ENCODE peak calls at places on chromosomes 16 and 17, in six cellular contexts. B, N, Y, E, V and F are unnamed samples.
A peak's percentile ranks its signal among the peaks of the same experiment; 100 is the strongest.

GRCh38 chr16:48681520-48681919 is 71.5 kb upstream of the N4BP1 start:
- DNase-seq in B (no peak), N (no peak), V (no peak), Y (no peak), E (no peak), F (no peak)

GRCh38 chr17:73007447-73007846 is 85.0 kb downstream of the SLC39A11 start:
- DNase-seq in V (no peak), E (no peak), N (no peak), Y (no peak), B (peak; percentile 7), F (no peak)

GRCh38 chr17:57113656-57114055 is 28.6 kb downstream of the AKAP1 start:
- DNase-seq in V (no peak), E (no peak), B (no peak), Y (no peak), N (no peak), F (no peak)

GRCh38 chr17:73192219-73192893 is 499 bp upstream of the COG1 start:
- DNase-seq in N (peak; percentile 86), E (peak; percentile 68), B (peak; percentile 93), Y (peak; percentile 76), V (peak; percentile 77), F (peak; percentile 91)

GRCh38 chr17:59616253-59616920 is 3.3 kb upstream of the CLTC start:
- DNase-seq in E (no peak), B (no peak), V (no peak), Y (no peak), N (no peak), F (no peak)

GRCh38 chr16:87132361-87133014 is 184.7 kb downstream of the C16orf95 start:
- DNase-seq in N (peak; percentile 51), B (peak; percentile 81), Y (no peak), V (peak; percentile 49), E (no peak), F (peak; percentile 88)

GRCh38 chr16:10729649-10730048 is 14.0 kb upstream of the NUBP1 start:
- DNase-seq in Y (peak; percentile 35), V (peak; percentile 89), N (no peak), B (peak; percentile 67), E (no peak), F (peak; percentile 16)

GRCh38 chr16:47664653-47665325 is 203.7 kb downstream of the PHKB start:
- DNase-seq in E (no peak), V (peak; percentile 50), B (no peak), N (peak; percentile 23), Y (no peak), F (no peak)

GRCh38 chr17:57121308-57122042 is 36.4 kb downstream of the AKAP1 start:
- DNase-seq in N (peak; percentile 70), E (no peak), Y (peak; percentile 81), V (peak; percentile 63), B (peak; percentile 66), F (peak; percentile 74)

GRCh38 chr17:73710095-73710592 is 65.9 kb upstream of the SDK2 start:
- DNase-seq in Y (peak; percentile 90), B (peak; percentile 52), E (peak; percentile 38), V (peak; percentile 76), N (peak; percentile 81), F (peak; percentile 83)

GRCh38 chr17:82092094-82092586 is 5.9 kb downstream of the FASN start:
- DNase-seq in Y (no peak), V (no peak), B (no peak), E (no peak), N (no peak), F (no peak)

GRCh38 chr16:12078405-12079245 is 102.1 kb downstream of the SNX29 start:
- DNase-seq in E (no peak), N (no peak), V (no peak), B (no peak), Y (no peak), F (no peak)

GRCh38 chr17:80146121-80147034 is 550 bp downstream of the EIF4A3 start:
- DNase-seq in Y (peak; percentile 59), N (no peak), B (peak; percentile 56), V (peak; percentile 20), E (peak; percentile 43), F (peak; percentile 75)

GRCh38 chr17:28948873-28949184 is 2.5 kb downstream of the PHF12 start:
- DNase-seq in Y (peak; percentile 73), V (no peak), B (no peak), N (no peak), E (no peak), F (peak; percentile 86)

GRCh38 chr16:76780556-76780955 is 410.4 kb upstream of the MON1B start:
- DNase-seq in N (no peak), V (peak; percentile 85), B (no peak), E (no peak), Y (no peak), F (no peak)

GRCh38 chr17:63817736-63818385 is 9.4 kb upstream of the PSMC5 start:
- DNase-seq in N (no peak), B (no peak), Y (no peak), E (no peak), V (no peak), F (no peak)

GRCh38 chr17:19904924-19905323 is 37.2 kb upstream of the ULK2 start:
- DNase-seq in V (no peak), Y (no peak), B (no peak), E (no peak), N (no peak), F (no peak)

GRCh38 chr16:55488306-55488705 is 9.3 kb downstream of the MMP2 start:
- DNase-seq in V (no peak), B (peak; percentile 72), E (no peak), N (no peak), Y (no peak), F (no peak)

GRCh38 chr16:72189865-72190371 is 18.0 kb upstream of the PMFBP1 start:
- DNase-seq in Y (no peak), V (peak; percentile 27), B (peak; percentile 65), E (no peak), N (peak; percentile 27), F (no peak)

GRCh38 chr17:64230551-64231408 is 32.3 kb downstream of the TEX2 start:
- DNase-seq in E (no peak), B (peak; percentile 97), N (peak; percentile 51), V (peak; percentile 97), Y (no peak), F (no peak)

GRCh38 chr17:59845595-59846390 is 47.0 kb downstream of the TUBD1 start:
- DNase-seq in N (peak; percentile 72), B (peak; percentile 86), V (peak; percentile 99), Y (peak; percentile 54), E (peak; percentile 85), F (no peak)

GRCh38 chr17:69581061-69581955 is 166.8 kb downstream of the MAP2K6 start:
- DNase-seq in V (no peak), Y (peak; percentile 20), B (no peak), N (no peak), E (peak; percentile 83), F (no peak)

DNA sequence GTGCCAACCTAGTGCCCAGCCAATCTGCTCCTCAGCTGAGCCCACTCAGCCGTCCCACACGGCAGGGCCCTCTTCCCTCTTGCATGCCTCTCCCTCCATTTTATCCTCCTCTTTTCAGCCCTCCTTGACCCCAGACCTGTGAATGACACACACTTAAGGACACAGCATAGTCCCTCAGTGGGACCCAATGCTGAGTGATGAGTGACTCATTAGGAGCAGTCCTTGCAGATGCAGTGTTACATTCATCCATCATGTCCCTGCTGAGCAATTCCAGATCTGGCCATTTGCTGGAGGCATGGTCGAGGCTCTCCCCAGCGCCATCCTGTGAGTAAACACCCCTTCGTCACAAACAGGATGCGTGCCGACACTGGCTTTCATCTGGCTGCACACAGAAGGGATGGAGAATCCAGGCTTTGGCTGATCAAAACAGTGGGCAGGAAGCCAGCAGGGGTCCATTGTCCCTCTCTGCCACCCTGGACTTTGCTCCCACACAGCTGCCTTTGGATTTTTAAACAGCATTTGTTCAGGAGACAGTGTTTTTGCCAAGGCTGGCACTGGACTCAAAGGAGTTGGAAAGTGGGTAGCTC is 122.6 kb downstream of the AXIN2 start:
- DNase-seq in V (peak; percentile 60), B (peak; percentile 33), E (no peak), Y (no peak), N (peak; percentile 17), F (no peak)
- TF ChIP-seq EZH2phosphoT487 in V (no peak), B (no peak), E (no peak), Y (no peak), N (no peak), F (no peak)

GRCh38 chr17:17822189-17822978 is 14.4 kb downstream of the SREBF1 start:
- DNase-seq in E (no peak), V (no peak), B (peak; percentile 84), Y (no peak), N (no peak), F (no peak)
- TF ChIP-seq EZH2phosphoT487 in E (no peak), V (no peak), B (no peak), Y (no peak), N (no peak), F (no peak)

DNA sequence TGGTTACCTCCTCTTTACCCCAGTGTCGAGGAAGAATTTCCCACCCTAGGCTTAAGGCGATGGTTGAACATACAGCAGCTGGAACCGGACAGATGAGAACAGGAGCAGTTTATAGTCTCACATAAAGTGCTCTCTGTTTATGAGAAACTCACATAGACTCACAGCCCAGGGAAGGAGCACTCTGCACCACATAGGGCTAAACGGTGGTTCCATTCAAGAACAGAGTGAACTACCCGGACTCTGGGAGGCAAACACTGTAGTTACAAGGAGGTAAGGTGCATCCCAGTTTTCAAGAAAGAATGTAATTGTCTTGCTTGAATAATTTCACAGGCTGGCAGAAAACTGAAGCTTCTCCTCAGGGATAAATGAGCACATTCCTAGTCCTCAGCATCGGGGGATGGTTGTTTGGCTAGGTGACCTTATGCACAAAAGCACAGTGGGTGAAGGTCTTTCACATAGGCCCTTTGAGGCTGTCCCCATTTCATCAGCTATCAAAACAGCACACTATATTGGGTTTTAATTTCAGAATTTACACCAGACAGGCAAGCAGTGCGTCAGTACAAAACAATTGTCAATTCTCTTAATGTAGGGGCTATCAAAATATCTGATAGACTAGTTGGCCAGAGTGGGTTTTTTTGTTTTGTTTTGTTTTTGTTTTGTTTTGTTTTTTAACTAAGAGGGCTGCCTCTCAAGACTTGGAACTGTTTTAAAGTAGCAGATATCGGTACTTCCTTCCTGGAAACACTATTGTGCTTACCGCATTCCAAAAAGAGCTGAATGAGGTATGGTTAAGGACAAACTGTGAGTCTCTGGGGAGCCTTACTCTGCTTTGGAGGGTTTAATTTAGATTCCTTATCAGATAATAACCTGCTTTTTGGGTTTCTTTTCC is 918.1 kb upstream of the CDH8 start:
- DNase-seq in B (no peak), N (no peak), Y (peak; percentile 39), V (no peak), E (no peak), F (peak; percentile 65)
- TF ChIP-seq EZH2phosphoT487 in B (no peak), N (no peak), Y (no peak), V (no peak), E (no peak), F (no peak)

GRCh38 chr16:50692999-50693781 is at the start of gene NOD2:
- DNase-seq in V (no peak), E (peak; percentile 34), N (peak; percentile 34), Y (peak; percentile 68), B (peak; percentile 38), F (peak; percentile 63)
- TF ChIP-seq EZH2phosphoT487 in V (no peak), E (no peak), N (no peak), Y (no peak), B (no peak), F (no peak)

DNA sequence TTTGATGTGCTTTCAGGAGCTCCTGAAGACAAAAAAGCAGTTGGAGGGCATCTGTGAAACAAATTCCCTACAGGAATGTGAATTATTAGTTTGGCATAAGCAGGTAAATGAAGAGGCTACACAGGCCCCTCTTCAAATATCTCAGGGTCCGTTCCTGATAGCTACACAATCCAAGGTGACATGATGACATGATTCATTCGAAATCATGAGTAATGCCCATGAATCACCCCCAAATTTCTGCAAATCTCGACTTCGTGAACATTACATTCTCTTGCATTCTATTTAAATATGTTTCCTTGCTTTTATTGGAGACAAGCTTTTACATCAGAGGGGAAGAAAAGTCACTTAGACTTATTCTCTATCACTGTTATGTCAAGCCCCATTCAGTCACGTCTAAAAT is 22.3 kb downstream of the GAN start:
- DNase-seq in Y (no peak), E (no peak), N (no peak), V (peak; percentile 22), B (peak; percentile 1), F (no peak)
- TF ChIP-seq EZH2phosphoT487 in Y (no peak), E (no peak), N (no peak), V (no peak), B (no peak), F (no peak)

GRCh38 chr16:4911831-4912422 is 25.0 kb downstream of the PPL start:
- DNase-seq in N (no peak), E (no peak), Y (no peak), B (peak; percentile 64), V (no peak), F (no peak)
- TF ChIP-seq EZH2phosphoT487 in N (no peak), E (no peak), Y (no peak), B (no peak), V (no peak), F (no peak)